ENCODE peak calls at places on chromosome 20, in five cellular contexts. One of them, this sample, is unnamed.

GRCh38 chr20:63854069-63854765 is 7.1 kb upstream of the ABHD16B start:
- DNase-seq in cardiac muscle cell: peak; percentile 25
- DNase-seq in RPMI7951: peak; percentile 93
- DNase-seq in posterior vena cava: peak; percentile 78
- DNase-seq in adrenal gland: no peak
- DNase-seq in this sample: peak; percentile 45

GRCh38 chr20:23362392-23363256 is 642 bp downstream of the GZF1 start:
- DNase-seq in cardiac muscle cell: peak; percentile 34
- DNase-seq in RPMI7951: peak; percentile 54
- DNase-seq in posterior vena cava: no peak
- DNase-seq in adrenal gland: peak; percentile 64
- DNase-seq in this sample: peak; percentile 54

GRCh38 chr20:2880650-2881049 is 7.4 kb downstream of the PTPRA start:
- DNase-seq in cardiac muscle cell: no peak
- DNase-seq in RPMI7951: no peak
- DNase-seq in posterior vena cava: no peak
- DNase-seq in adrenal gland: no peak
- DNase-seq in this sample: no peak

GRCh38 chr20:43837856-43838702 is 76.6 kb upstream of the TOX2 start:
- DNase-seq in cardiac muscle cell: no peak
- DNase-seq in RPMI7951: no peak
- DNase-seq in posterior vena cava: no peak
- DNase-seq in adrenal gland: no peak
- DNase-seq in this sample: no peak

GRCh38 chr20:5526516-5526915 is 209.8 kb upstream of the PROKR2 start:
- DNase-seq in cardiac muscle cell: no peak
- DNase-seq in RPMI7951: no peak
- DNase-seq in posterior vena cava: no peak
- DNase-seq in adrenal gland: no peak
- DNase-seq in this sample: no peak

GRCh38 chr20:61684136-61684535 is 381.5 kb downstream of the TAF4 start:
- DNase-seq in cardiac muscle cell: no peak
- DNase-seq in RPMI7951: no peak
- DNase-seq in posterior vena cava: no peak
- DNase-seq in adrenal gland: no peak
- DNase-seq in this sample: no peak

GRCh38 chr20:37898301-37899104 is 4.4 kb upstream of the VSTM2L start:
- DNase-seq in cardiac muscle cell: no peak
- DNase-seq in RPMI7951: no peak
- DNase-seq in posterior vena cava: no peak
- DNase-seq in adrenal gland: no peak
- DNase-seq in this sample: no peak

GRCh38 chr20:17934141-17934862 is 34.3 kb downstream of the SNX5 start:
- DNase-seq in cardiac muscle cell: peak; percentile 64
- DNase-seq in RPMI7951: peak; percentile 91
- DNase-seq in posterior vena cava: peak; percentile 86
- DNase-seq in adrenal gland: no peak
- DNase-seq in this sample: no peak

GRCh38 chr20:23641936-23642751 is 4.4 kb upstream of the CST3 start:
- DNase-seq in cardiac muscle cell: peak; percentile 85
- DNase-seq in RPMI7951: peak; percentile 99
- DNase-seq in posterior vena cava: no peak
- DNase-seq in adrenal gland: peak; percentile 75
- DNase-seq in this sample: no peak

GRCh38 chr20:47392015-47392720 is 35.7 kb upstream of the ZMYND8 start:
- DNase-seq in cardiac muscle cell: peak; percentile 93
- DNase-seq in RPMI7951: peak; percentile 100
- DNase-seq in posterior vena cava: no peak
- DNase-seq in adrenal gland: peak; percentile 89
- DNase-seq in this sample: peak; percentile 67

GRCh38 chr20:46558511-46558959 is 8.1 kb upstream of the OCSTAMP start:
- DNase-seq in cardiac muscle cell: peak; percentile 70
- DNase-seq in RPMI7951: peak; percentile 97
- DNase-seq in posterior vena cava: peak; percentile 85
- DNase-seq in adrenal gland: peak; percentile 70
- DNase-seq in this sample: peak; percentile 74

GRCh38 chr20:34872604-34873224 is at the start of gene GGT7:
- DNase-seq in cardiac muscle cell: peak; percentile 72
- DNase-seq in RPMI7951: peak; percentile 80
- DNase-seq in posterior vena cava: peak; percentile 93
- DNase-seq in adrenal gland: peak; percentile 71
- DNase-seq in this sample: peak; percentile 82

GRCh38 chr20:1933465-1933870 is 38.3 kb downstream of the SIRPA start:
- DNase-seq in cardiac muscle cell: peak; percentile 88
- DNase-seq in RPMI7951: peak; percentile 88
- DNase-seq in posterior vena cava: peak; percentile 94
- DNase-seq in adrenal gland: peak; percentile 93
- DNase-seq in this sample: no peak

GRCh38 chr20:49690899-49691620 is 22.6 kb downstream of the B4GALT5 start:
- DNase-seq in cardiac muscle cell: peak; percentile 78
- DNase-seq in RPMI7951: no peak
- DNase-seq in posterior vena cava: no peak
- DNase-seq in adrenal gland: peak; percentile 67
- DNase-seq in this sample: peak; percentile 87

GRCh38 chr20:44615876-44616603 is 33.7 kb downstream of the PKIG start:
- DNase-seq in cardiac muscle cell: no peak
- DNase-seq in RPMI7951: no peak
- DNase-seq in posterior vena cava: peak; percentile 81
- DNase-seq in adrenal gland: peak; percentile 74
- DNase-seq in this sample: no peak

GRCh38 chr20:38728911-38729642 is 4.8 kb downstream of the SLC32A1 start:
- DNase-seq in cardiac muscle cell: no peak
- DNase-seq in RPMI7951: no peak
- DNase-seq in posterior vena cava: no peak
- DNase-seq in adrenal gland: no peak
- DNase-seq in this sample: no peak

GRCh38 chr20:52212943-52213342 is 21.4 kb upstream of the ZFP64 start:
- DNase-seq in cardiac muscle cell: no peak
- DNase-seq in RPMI7951: no peak
- DNase-seq in posterior vena cava: no peak
- DNase-seq in adrenal gland: no peak
- DNase-seq in this sample: no peak

This sample was measured in lung microvascular endothelial cell.